ENCODE peak calls at places on chromosomes 13 and 19, in five cellular contexts. W is stimulated activated CD8-positive, alpha-beta memory T cell treated with anti-CD3 and anti-CD28 coated beads, Interleukin-4, amount 100 ng/mL, for 24 hours; O is iris pigment epithelial cell; S is omental fat pad; X is ELR. Z is an unnamed sample.

GRCh38 chr19:28020631-28021315 is 1192.2 kb downstream of the UQCRFS1 start:
- DNase-seq in S (no peak), O (no peak), X (no peak), W (no peak), Z (no peak)

GRCh38 chr13:46232281-46232680 is 20.6 kb downstream of the LRRC63 start:
- DNase-seq in O (no peak), W (no peak), X (peak; percentile 32), S (no peak), Z (no peak)

GRCh38 chr19:56199686-56200085 is 2.1 kb upstream of the ZSCAN5B start:
- DNase-seq in W (no peak), S (no peak), X (no peak), O (no peak), Z (no peak)

GRCh38 chr19:21856751-21857150 is 20.8 kb upstream of the ZNF43 start:
- DNase-seq in S (no peak), O (no peak), W (no peak), X (no peak), Z (no peak)

GRCh38 chr13:45626731-45627374 is 11.3 kb upstream of the ERICH6B start:
- DNase-seq in S (no peak), W (no peak), O (peak; percentile 10), X (peak; percentile 51), Z (no peak)

GRCh38 chr13:78610381-78610883 is 7.1 kb upstream of the POU4F1 start:
- DNase-seq in W (no peak), S (no peak), O (peak; percentile 49), X (no peak), Z (no peak)

GRCh38 chr19:35719402-35720162 is 1.8 kb downstream of the KMT2B start:
- DNase-seq in W (no peak), S (no peak), X (no peak), O (no peak), Z (no peak)

GRCh38 chr19:18470787-18471186 is 32.9 kb upstream of the ISYNA1 start:
- DNase-seq in X (no peak), W (no peak), S (no peak), O (no peak), Z (no peak)

GRCh38 chr19:49439841-49440240 is 1.5 kb downstream of the SLC17A7 start:
- DNase-seq in X (no peak), O (no peak), S (no peak), W (no peak), Z (no peak)

GRCh38 chr13:47287291-47287751 is 390.5 kb upstream of the HTR2A start:
- DNase-seq in O (peak; percentile 28), S (no peak), W (no peak), X (peak; percentile 30), Z (no peak)

GRCh38 chr19:7820588-7820987 is 9.4 kb upstream of the EVI5L start:
- DNase-seq in W (no peak), S (no peak), O (no peak), X (no peak), Z (no peak)

GRCh38 chr13:95388420-95389079 is 87.3 kb upstream of the ABCC4 start:
- DNase-seq in S (no peak), O (no peak), X (no peak), W (no peak), Z (no peak)